ENCODE peak calls at places on chromosomes 2 and 18, in five cellular contexts. One of them, this sample, is unnamed.

GRCh38 chr2:176001281-176001902 is 675 bp downstream of the LNPK start:
- DNase-seq in endothelial cell: peak; percentile 15
- DNase-seq in adrenal gland: peak; percentile 35
- DNase-seq in fibroblast of lung: peak; percentile 46
- DNase-seq in HFFc6: peak; percentile 11
- DNase-seq in this sample: no peak

GRCh38 chr2:201261911-201262310 is 1.6 kb downstream of the CASP8 start:
- DNase-seq in fibroblast of lung: no peak
- DNase-seq in adrenal gland: no peak
- DNase-seq in endothelial cell: no peak
- DNase-seq in HFFc6: no peak
- DNase-seq in this sample: no peak

GRCh38 chr18:4510709-4511108 is 55.6 kb upstream of the DLGAP1 start:
- DNase-seq in endothelial cell: no peak
- DNase-seq in fibroblast of lung: peak; percentile 0
- DNase-seq in HFFc6: no peak
- DNase-seq in adrenal gland: no peak
- DNase-seq in this sample: no peak

GRCh38 chr2:53549497-53549896 is 218.1 kb upstream of the CHAC2 start:
- DNase-seq in endothelial cell: no peak
- DNase-seq in fibroblast of lung: no peak
- DNase-seq in HFFc6: no peak
- DNase-seq in adrenal gland: no peak
- DNase-seq in this sample: no peak

GRCh38 chr18:4468515-4468914 is 13.4 kb upstream of the DLGAP1 start:
- DNase-seq in adrenal gland: no peak
- DNase-seq in HFFc6: no peak
- DNase-seq in fibroblast of lung: no peak
- DNase-seq in endothelial cell: no peak
- DNase-seq in this sample: no peak

GRCh38 chr18:32469691-32470131 is 971 bp downstream of the GAREM1 start:
- DNase-seq in fibroblast of lung: peak; percentile 52
- DNase-seq in HFFc6: no peak
- DNase-seq in adrenal gland: no peak
- DNase-seq in endothelial cell: no peak
- DNase-seq in this sample: no peak

GRCh38 chr18:31509571-31509970 is 11.6 kb downstream of the DSG2 start:
- DNase-seq in endothelial cell: no peak
- DNase-seq in adrenal gland: no peak
- DNase-seq in fibroblast of lung: no peak
- DNase-seq in HFFc6: no peak
- DNase-seq in this sample: no peak

GRCh38 chr2:72963423-72964145 is 46.3 kb downstream of the EMX1 start:
- DNase-seq in HFFc6: no peak
- DNase-seq in adrenal gland: no peak
- DNase-seq in fibroblast of lung: no peak
- DNase-seq in endothelial cell: no peak
- DNase-seq in this sample: no peak

GRCh38 chr18:59008302-59008974 is 131.2 kb upstream of the SEC11C start:
- DNase-seq in adrenal gland: no peak
- DNase-seq in HFFc6: peak; percentile 69
- DNase-seq in endothelial cell: no peak
- DNase-seq in fibroblast of lung: peak; percentile 37
- DNase-seq in this sample: no peak

GRCh38 chr2:207719008-207719407 is 7.6 kb downstream of the CCNYL1 start:
- DNase-seq in HFFc6: no peak
- DNase-seq in endothelial cell: no peak
- DNase-seq in fibroblast of lung: no peak
- DNase-seq in adrenal gland: no peak
- DNase-seq in this sample: no peak

GRCh38 chr2:228039752-228040534 is 141.5 kb downstream of the SPHKAP start:
- DNase-seq in endothelial cell: no peak
- DNase-seq in adrenal gland: no peak
- DNase-seq in HFFc6: peak; percentile 5
- DNase-seq in fibroblast of lung: peak; percentile 35
- DNase-seq in this sample: no peak

GRCh38 chr2:62196278-62196901 is 475 bp downstream of the B3GNT2 start:
- DNase-seq in endothelial cell: peak; percentile 66
- DNase-seq in HFFc6: no peak
- DNase-seq in adrenal gland: peak; percentile 58
- DNase-seq in fibroblast of lung: no peak
- DNase-seq in this sample: no peak
- TF ChIP-seq CTCF in endothelial cell: no peak
- TF ChIP-seq CTCF in HFFc6: peak; percentile 7
- TF ChIP-seq CTCF in adrenal gland: no peak
- TF ChIP-seq CTCF in fibroblast of lung: no peak
- TF ChIP-seq CTCF in this sample: no peak

GRCh38 chr2:98685930-98686887 is 44.7 kb downstream of the MGAT4A start:
- DNase-seq in adrenal gland: no peak
- DNase-seq in fibroblast of lung: no peak
- DNase-seq in HFFc6: no peak
- DNase-seq in endothelial cell: no peak
- DNase-seq in this sample: no peak

DNA sequence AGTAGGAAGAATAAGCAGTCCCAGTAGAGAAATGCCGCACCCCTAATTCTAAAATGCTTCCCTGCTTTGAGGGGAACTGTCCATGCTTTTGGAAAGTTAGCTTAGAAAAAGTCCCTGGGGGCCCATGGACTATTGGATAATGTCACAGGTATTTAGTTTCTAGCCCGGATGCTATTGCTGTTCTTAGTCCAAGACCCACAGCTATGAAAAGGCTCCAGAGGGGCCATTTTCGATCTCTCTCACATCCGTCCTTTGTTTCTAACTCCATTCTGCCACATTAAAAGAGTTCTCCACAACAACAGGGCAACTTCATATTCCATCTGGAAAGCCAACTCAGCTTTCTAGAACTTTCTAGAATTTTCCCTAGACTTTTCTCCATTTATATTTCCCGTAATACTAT is 47.2 kb downstream of the MGAT4A start:
- DNase-seq in fibroblast of lung: no peak
- DNase-seq in adrenal gland: no peak
- DNase-seq in endothelial cell: no peak
- DNase-seq in HFFc6: no peak
- DNase-seq in this sample: no peak
- TF ChIP-seq CTCF in fibroblast of lung: no peak
- TF ChIP-seq CTCF in adrenal gland: no peak
- TF ChIP-seq CTCF in endothelial cell: no peak
- TF ChIP-seq CTCF in HFFc6: no peak
- TF ChIP-seq CTCF in this sample: no peak

GRCh38 chr18:23824235-23824634 is 135.0 kb downstream of the LAMA3 start:
- DNase-seq in HFFc6: no peak
- DNase-seq in endothelial cell: no peak
- DNase-seq in adrenal gland: no peak
- DNase-seq in fibroblast of lung: no peak
- DNase-seq in this sample: no peak
- TF ChIP-seq CTCF in HFFc6: peak; percentile 7
- TF ChIP-seq CTCF in endothelial cell: no peak
- TF ChIP-seq CTCF in adrenal gland: no peak
- TF ChIP-seq CTCF in fibroblast of lung: no peak
- TF ChIP-seq CTCF in this sample: no peak

GRCh38 chr2:65129613-65130439 is at the start of gene RAB1A:
- DNase-seq in adrenal gland: peak; percentile 100
- DNase-seq in HFFc6: peak; percentile 99
- DNase-seq in fibroblast of lung: peak; percentile 100
- DNase-seq in endothelial cell: peak; percentile 100
- DNase-seq in this sample: peak; percentile 100
- TF ChIP-seq CTCF in adrenal gland: peak; percentile 36
- TF ChIP-seq CTCF in HFFc6: peak; percentile 76
- TF ChIP-seq CTCF in fibroblast of lung: peak; percentile 9
- TF ChIP-seq CTCF in endothelial cell: no peak
- TF ChIP-seq CTCF in this sample: peak; percentile 40

GRCh38 chr2:12534646-12535263 is 182.0 kb upstream of the TRIB2 start:
- DNase-seq in fibroblast of lung: peak; percentile 91
- DNase-seq in HFFc6: peak; percentile 98
- DNase-seq in endothelial cell: no peak
- DNase-seq in adrenal gland: peak; percentile 20
- DNase-seq in this sample: peak; percentile 84
- TF ChIP-seq CTCF in fibroblast of lung: no peak
- TF ChIP-seq CTCF in HFFc6: no peak
- TF ChIP-seq CTCF in endothelial cell: no peak
- TF ChIP-seq CTCF in adrenal gland: no peak
- TF ChIP-seq CTCF in this sample: no peak

GRCh38 chr2:197383825-197384224 is 51.0 kb downstream of the SF3B1 start:
- DNase-seq in HFFc6: no peak
- DNase-seq in adrenal gland: no peak
- DNase-seq in endothelial cell: no peak
- DNase-seq in fibroblast of lung: no peak
- DNase-seq in this sample: no peak
- TF ChIP-seq CTCF in HFFc6: no peak
- TF ChIP-seq CTCF in adrenal gland: no peak
- TF ChIP-seq CTCF in endothelial cell: no peak
- TF ChIP-seq CTCF in fibroblast of lung: no peak
- TF ChIP-seq CTCF in this sample: no peak

GRCh38 chr2:12032975-12033374 is 286.5 kb downstream of the LPIN1 start:
- DNase-seq in adrenal gland: no peak
- DNase-seq in endothelial cell: no peak
- DNase-seq in HFFc6: no peak
- DNase-seq in fibroblast of lung: peak; percentile 11
- DNase-seq in this sample: no peak

GRCh38 chr2:12034303-12034861 is 287.9 kb downstream of the LPIN1 start:
- DNase-seq in endothelial cell: no peak
- DNase-seq in adrenal gland: no peak
- DNase-seq in fibroblast of lung: no peak
- DNase-seq in HFFc6: no peak
- DNase-seq in this sample: no peak

GRCh38 chr2:12031871-12032270 is 285.4 kb downstream of the LPIN1 start:
- DNase-seq in adrenal gland: no peak
- DNase-seq in HFFc6: no peak
- DNase-seq in fibroblast of lung: no peak
- DNase-seq in endothelial cell: no peak
- DNase-seq in this sample: no peak

GRCh38 chr2:12033494-12033893 is 287.1 kb downstream of the LPIN1 start:
- DNase-seq in fibroblast of lung: no peak
- DNase-seq in HFFc6: no peak
- DNase-seq in adrenal gland: no peak
- DNase-seq in endothelial cell: no peak
- DNase-seq in this sample: no peak

DNA sequence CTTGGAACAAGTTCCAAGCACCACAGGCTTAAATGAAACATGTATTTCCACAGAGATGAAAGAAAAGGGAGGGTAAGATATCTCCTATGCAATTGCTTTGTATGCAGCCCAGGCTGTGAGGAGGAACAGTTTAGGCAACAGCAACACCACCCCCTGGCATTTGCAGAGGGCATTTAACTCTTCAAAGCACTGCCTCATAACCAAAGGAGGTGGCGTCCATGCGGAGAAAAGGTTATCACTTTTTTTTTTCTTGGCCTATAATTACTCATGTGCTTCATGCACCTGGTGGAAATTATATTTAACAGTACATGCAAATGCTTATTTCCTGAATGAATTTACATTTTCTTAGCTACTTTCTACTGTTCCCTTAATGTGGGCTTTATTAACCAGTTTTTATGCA is 286.0 kb downstream of the LPIN1 start:
- DNase-seq in endothelial cell: no peak
- DNase-seq in fibroblast of lung: no peak
- DNase-seq in adrenal gland: no peak
- DNase-seq in HFFc6: no peak
- DNase-seq in this sample: no peak
- TF ChIP-seq CTCF in endothelial cell: no peak
- TF ChIP-seq CTCF in fibroblast of lung: no peak
- TF ChIP-seq CTCF in adrenal gland: no peak
- TF ChIP-seq CTCF in HFFc6: peak; percentile 10
- TF ChIP-seq CTCF in this sample: no peak

DNA sequence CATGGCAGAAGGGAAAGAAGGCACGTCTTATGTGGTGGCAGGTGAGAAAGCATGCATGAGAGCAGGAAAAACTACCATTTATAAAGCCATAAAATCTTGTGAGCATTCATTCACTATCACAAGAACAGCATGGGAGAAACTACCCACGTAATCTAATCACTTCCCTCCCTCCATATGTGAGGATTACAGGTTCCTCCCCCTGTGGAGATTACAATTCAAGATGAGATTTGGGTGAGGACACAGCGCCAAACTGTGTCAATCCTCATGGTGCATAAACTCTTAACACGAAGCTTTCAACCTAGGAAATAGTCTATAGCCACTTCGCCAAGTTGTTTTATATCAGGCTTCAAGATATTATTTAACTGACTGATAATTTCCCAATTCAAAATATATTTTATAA is 595.5 kb downstream of the FBXO15 start:
- DNase-seq in fibroblast of lung: no peak
- DNase-seq in adrenal gland: no peak
- DNase-seq in endothelial cell: no peak
- DNase-seq in HFFc6: no peak
- DNase-seq in this sample: no peak
- TF ChIP-seq CTCF in fibroblast of lung: no peak
- TF ChIP-seq CTCF in adrenal gland: no peak
- TF ChIP-seq CTCF in endothelial cell: no peak
- TF ChIP-seq CTCF in HFFc6: no peak
- TF ChIP-seq CTCF in this sample: no peak

GRCh38 chr2:12321886-12322285 is 394.9 kb upstream of the TRIB2 start:
- DNase-seq in fibroblast of lung: peak; percentile 39
- DNase-seq in adrenal gland: no peak
- DNase-seq in endothelial cell: no peak
- DNase-seq in HFFc6: no peak
- DNase-seq in this sample: no peak

GRCh38 chr2:12325806-12326205 is 390.9 kb upstream of the TRIB2 start:
- DNase-seq in endothelial cell: no peak
- DNase-seq in fibroblast of lung: peak; percentile 45
- DNase-seq in adrenal gland: peak; percentile 88
- DNase-seq in HFFc6: peak; percentile 33
- DNase-seq in this sample: no peak

GRCh38 chr2:12331698-12332097 is 385.0 kb upstream of the TRIB2 start:
- DNase-seq in endothelial cell: no peak
- DNase-seq in adrenal gland: no peak
- DNase-seq in HFFc6: no peak
- DNase-seq in fibroblast of lung: no peak
- DNase-seq in this sample: no peak

GRCh38 chr2:12330916-12331315 is 385.8 kb upstream of the TRIB2 start:
- DNase-seq in adrenal gland: no peak
- DNase-seq in fibroblast of lung: peak; percentile 58
- DNase-seq in endothelial cell: no peak
- DNase-seq in HFFc6: peak; percentile 63
- DNase-seq in this sample: no peak

DNA sequence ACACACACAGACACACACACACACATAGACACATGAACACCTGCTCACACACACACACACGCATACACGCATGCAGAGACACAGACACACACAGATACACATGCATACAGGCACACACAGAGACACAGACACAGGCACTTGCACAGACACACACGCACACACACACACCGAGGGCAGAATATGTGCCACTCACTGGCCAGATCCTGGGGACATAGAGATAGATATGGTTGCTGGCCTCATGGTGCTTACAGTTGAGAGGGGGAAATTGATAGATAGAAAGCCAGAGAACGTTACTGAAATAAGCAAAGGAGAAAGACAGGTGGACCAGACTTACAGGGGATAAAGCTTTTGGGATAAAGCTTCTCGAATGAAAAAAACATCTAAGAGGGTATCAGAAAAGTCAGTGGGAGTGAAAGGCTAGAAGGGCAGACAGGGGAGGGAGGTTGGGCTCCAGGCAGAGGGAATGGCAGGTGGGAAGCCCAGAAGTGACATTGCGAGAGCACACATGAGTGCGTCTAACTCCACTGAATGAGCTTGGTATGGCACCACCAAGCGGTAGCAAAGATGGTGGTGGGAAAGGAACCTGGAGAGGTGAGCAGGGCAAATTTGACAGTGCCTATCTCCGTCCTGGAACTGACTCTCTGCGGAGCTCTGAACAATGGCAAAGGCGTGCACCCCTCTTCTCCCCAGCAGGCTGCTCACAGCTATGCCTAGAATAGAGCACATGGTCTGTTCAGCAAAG is 390.1 kb upstream of the TRIB2 start:
- DNase-seq in adrenal gland: no peak
- DNase-seq in fibroblast of lung: no peak
- DNase-seq in endothelial cell: no peak
- DNase-seq in HFFc6: no peak
- DNase-seq in this sample: no peak
- TF ChIP-seq CTCF in adrenal gland: no peak
- TF ChIP-seq CTCF in fibroblast of lung: no peak
- TF ChIP-seq CTCF in endothelial cell: no peak
- TF ChIP-seq CTCF in HFFc6: no peak
- TF ChIP-seq CTCF in this sample: no peak